ENCODE peak calls at places on chromosomes 7 and 10, in ten cellular contexts. M is brain microvascular endothelial cell, G is NCI-H1092, D is anterior cingulate cortex, Q is mucosa of gallbladder, K is globus pallidus, B is RWPE1, F is T-helper 1 cell, T is HCT116, W is NCI-H460. U is an unnamed sample.

GRCh38 chr10:123496336-123496735 is 169.8 kb upstream of the GPR26 start:
- DNase-seq in M (no peak), G (peak; percentile 16), D (no peak), Q (no peak), K (peak; percentile 5), B (no peak), F (no peak), T (no peak), W (no peak), U (no peak)

GRCh38 chr10:104608076-104608828 is 32.8 kb upstream of the SORCS3 start:
- DNase-seq in M (no peak), G (no peak), D (no peak), Q (no peak), K (no peak), B (no peak), F (no peak), T (no peak), W (no peak), U (no peak)

GRCh38 chr7:42198974-42199668 is 37.9 kb downstream of the GLI3 start:
- DNase-seq in M (no peak), G (no peak), D (no peak), Q (no peak), K (no peak), B (no peak), F (no peak), T (no peak), W (no peak), U (no peak)

GRCh38 chr7:75662579-75663301 is 76.0 kb downstream of the HIP1 start:
- DNase-seq in M (no peak), G (no peak), D (no peak), Q (no peak), K (no peak), B (no peak), F (no peak), T (no peak), W (no peak), U (no peak)

GRCh38 chr10:60820093-60820769 is 42.0 kb downstream of the CDK1 start:
- DNase-seq in M (peak; percentile 25), G (no peak), D (no peak), Q (no peak), K (no peak), B (no peak), F (no peak), T (no peak), W (no peak), U (no peak)

GRCh38 chr10:67098460-67098859 is 172.6 kb downstream of the LRRTM3 start:
- DNase-seq in M (peak; percentile 46), G (no peak), D (no peak), Q (no peak), K (peak; percentile 35), B (no peak), F (no peak), T (no peak), W (no peak), U (no peak)

GRCh38 chr7:157614457-157615020 is 277.7 kb downstream of the DNAJB6 start:
- DNase-seq in M (no peak), G (no peak), D (no peak), Q (no peak), K (no peak), B (no peak), F (no peak), T (no peak), W (no peak), U (no peak)

GRCh38 chr10:15802375-15802949 is 57.8 kb downstream of the MINDY3 start:
- DNase-seq in M (no peak), G (no peak), D (no peak), Q (no peak), K (no peak), B (no peak), F (no peak), T (no peak), W (no peak), U (no peak)

GRCh38 chr7:112646787-112647186 is 143.4 kb downstream of the TMEM168 start:
- DNase-seq in M (no peak), G (no peak), D (no peak), Q (no peak), K (no peak), B (no peak), F (no peak), T (no peak), W (no peak), U (peak; percentile 66)

GRCh38 chr7:44979481-44980392 is 922 bp upstream of the MYO1G start:
- DNase-seq in M (no peak), G (no peak), D (no peak), Q (no peak), K (no peak), B (peak; percentile 80), F (no peak), T (no peak), W (no peak), U (no peak)

GRCh38 chr10:88272186-88272585 is 310.9 kb downstream of the RNLS start:
- DNase-seq in M (no peak), G (no peak), D (no peak), Q (no peak), K (no peak), B (no peak), F (no peak), T (no peak), W (no peak), U (no peak)

GRCh38 chr10:103679096-103679790 is 176.1 kb downstream of the SH3PXD2A start:
- DNase-seq in M (no peak), G (no peak), D (no peak), Q (no peak), K (peak; percentile 65), B (no peak), F (no peak), T (no peak), W (no peak), U (no peak)